ENCODE peak calls at places on chromosomes 4 and X, in ten cellular contexts. One of them, this sample, is unnamed.
A peak's percentile ranks its signal among the peaks of the same experiment; 100 is the strongest.

GRCh38 chrX:83535417-83536244 is 27.5 kb downstream of the POU3F4 start:
- DNase-seq in MCF 10A: peak; percentile 52
- DNase-seq in H1: no peak
- DNase-seq in IMR-90: no peak
- DNase-seq in AG09319: no peak
- DNase-seq in epithelial cell of esophagus: peak; percentile 0
- DNase-seq in colonic mucosa: no peak
- DNase-seq in progenitor cell of endocrine pancreas: no peak
- DNase-seq in LNCaP clone FGC: no peak
- DNase-seq in ovary: no peak
- DNase-seq in this sample: no peak

GRCh38 chrX:115467961-115468360 is 93.0 kb upstream of the PLS3 start:
- DNase-seq in MCF 10A: no peak
- DNase-seq in epithelial cell of esophagus: no peak
- DNase-seq in ovary: no peak
- DNase-seq in colonic mucosa: no peak
- DNase-seq in AG09319: no peak
- DNase-seq in progenitor cell of endocrine pancreas: no peak
- DNase-seq in IMR-90: no peak
- DNase-seq in LNCaP clone FGC: no peak
- DNase-seq in H1: no peak
- DNase-seq in this sample: no peak

GRCh38 chr4:3421470-3421869 is 20.3 kb upstream of the HGFAC start:
- DNase-seq in colonic mucosa: no peak
- DNase-seq in LNCaP clone FGC: no peak
- DNase-seq in MCF 10A: no peak
- DNase-seq in progenitor cell of endocrine pancreas: no peak
- DNase-seq in epithelial cell of esophagus: no peak
- DNase-seq in IMR-90: no peak
- DNase-seq in H1: no peak
- DNase-seq in AG09319: no peak
- DNase-seq in ovary: no peak
- DNase-seq in this sample: no peak

GRCh38 chrX:35150642-35151239 is 208.1 kb downstream of the FAM47B start:
- DNase-seq in IMR-90: no peak
- DNase-seq in AG09319: no peak
- DNase-seq in colonic mucosa: no peak
- DNase-seq in H1: no peak
- DNase-seq in MCF 10A: no peak
- DNase-seq in LNCaP clone FGC: no peak
- DNase-seq in ovary: no peak
- DNase-seq in epithelial cell of esophagus: no peak
- DNase-seq in progenitor cell of endocrine pancreas: no peak
- DNase-seq in this sample: no peak

GRCh38 chr4:128385683-128386304 is 98.2 kb upstream of the PGRMC2 start:
- DNase-seq in IMR-90: peak; percentile 80
- DNase-seq in LNCaP clone FGC: no peak
- DNase-seq in colonic mucosa: no peak
- DNase-seq in ovary: no peak
- DNase-seq in progenitor cell of endocrine pancreas: no peak
- DNase-seq in H1: no peak
- DNase-seq in MCF 10A: peak; percentile 91
- DNase-seq in AG09319: no peak
- DNase-seq in epithelial cell of esophagus: peak; percentile 94
- DNase-seq in this sample: no peak

GRCh38 chr4:108037884-108038283 is 48.2 kb downstream of the HADH start:
- DNase-seq in epithelial cell of esophagus: peak; percentile 13
- DNase-seq in IMR-90: no peak
- DNase-seq in ovary: no peak
- DNase-seq in colonic mucosa: no peak
- DNase-seq in progenitor cell of endocrine pancreas: no peak
- DNase-seq in MCF 10A: no peak
- DNase-seq in AG09319: no peak
- DNase-seq in LNCaP clone FGC: no peak
- DNase-seq in H1: no peak
- DNase-seq in this sample: no peak

GRCh38 chr4:76977731-76978350 is 28.3 kb downstream of the SEPTIN11 start:
- DNase-seq in H1: no peak
- DNase-seq in colonic mucosa: no peak
- DNase-seq in MCF 10A: no peak
- DNase-seq in progenitor cell of endocrine pancreas: no peak
- DNase-seq in ovary: no peak
- DNase-seq in IMR-90: peak; percentile 87
- DNase-seq in LNCaP clone FGC: no peak
- DNase-seq in epithelial cell of esophagus: peak; percentile 61
- DNase-seq in AG09319: no peak
- DNase-seq in this sample: no peak

GRCh38 chrX:9604908-9605306 is 140.0 kb downstream of the TBL1X start:
- DNase-seq in AG09319: no peak
- DNase-seq in H1: no peak
- DNase-seq in LNCaP clone FGC: no peak
- DNase-seq in colonic mucosa: no peak
- DNase-seq in ovary: no peak
- DNase-seq in MCF 10A: no peak
- DNase-seq in IMR-90: no peak
- DNase-seq in progenitor cell of endocrine pancreas: no peak
- DNase-seq in epithelial cell of esophagus: no peak
- DNase-seq in this sample: no peak

GRCh38 chr4:139913398-139913990 is 240.5 kb downstream of the MAML3 start:
- DNase-seq in AG09319: no peak
- DNase-seq in epithelial cell of esophagus: no peak
- DNase-seq in ovary: peak; percentile 51
- DNase-seq in LNCaP clone FGC: peak; percentile 67
- DNase-seq in progenitor cell of endocrine pancreas: no peak
- DNase-seq in MCF 10A: no peak
- DNase-seq in colonic mucosa: peak; percentile 37
- DNase-seq in IMR-90: peak; percentile 51
- DNase-seq in H1: no peak
- DNase-seq in this sample: no peak

GRCh38 chrX:108811891-108812290 is 75.5 kb upstream of the IRS4 start:
- DNase-seq in IMR-90: no peak
- DNase-seq in ovary: no peak
- DNase-seq in progenitor cell of endocrine pancreas: no peak
- DNase-seq in LNCaP clone FGC: no peak
- DNase-seq in H1: no peak
- DNase-seq in MCF 10A: no peak
- DNase-seq in colonic mucosa: no peak
- DNase-seq in AG09319: no peak
- DNase-seq in epithelial cell of esophagus: no peak
- DNase-seq in this sample: no peak

GRCh38 chrX:103376979-103377324 is 614 bp downstream of the BEX3 start:
- DNase-seq in ovary: peak; percentile 44
- DNase-seq in colonic mucosa: peak; percentile 21
- DNase-seq in IMR-90: peak; percentile 27
- DNase-seq in AG09319: no peak
- DNase-seq in MCF 10A: no peak
- DNase-seq in epithelial cell of esophagus: no peak
- DNase-seq in LNCaP clone FGC: no peak
- DNase-seq in progenitor cell of endocrine pancreas: peak; percentile 23
- DNase-seq in H1: no peak
- DNase-seq in this sample: no peak

DNA sequence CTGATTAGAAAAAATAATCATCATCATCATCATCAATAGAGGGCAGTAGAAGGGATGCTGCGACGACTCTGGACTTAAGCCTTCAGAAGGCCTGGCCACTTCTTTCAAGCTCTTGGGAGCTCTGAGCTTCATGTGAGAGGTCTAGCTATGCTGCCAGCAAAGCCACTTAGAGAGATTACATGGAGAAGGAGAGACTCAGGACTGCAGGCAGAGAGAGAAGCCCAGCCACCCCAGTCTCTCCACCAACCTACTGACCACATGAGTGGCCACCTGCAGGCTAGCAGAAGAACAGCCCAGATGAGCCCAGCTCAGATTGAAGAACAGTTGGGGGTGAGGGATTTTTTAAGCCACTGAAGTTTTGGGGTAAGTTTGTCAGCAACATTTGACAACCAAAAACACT is 17.1 kb upstream of the TMEM150C start:
- DNase-seq in colonic mucosa: no peak
- DNase-seq in IMR-90: no peak
- DNase-seq in MCF 10A: no peak
- DNase-seq in LNCaP clone FGC: no peak
- DNase-seq in ovary: no peak
- DNase-seq in H1: no peak
- DNase-seq in AG09319: no peak
- DNase-seq in progenitor cell of endocrine pancreas: no peak
- DNase-seq in epithelial cell of esophagus: no peak
- DNase-seq in this sample: no peak
- TF ChIP-seq CTCF in colonic mucosa: no peak
- TF ChIP-seq CTCF in IMR-90: no peak
- TF ChIP-seq CTCF in MCF 10A: peak; percentile 7
- TF ChIP-seq CTCF in LNCaP clone FGC: no peak
- TF ChIP-seq CTCF in ovary: no peak
- TF ChIP-seq CTCF in H1: peak; percentile 39
- TF ChIP-seq CTCF in AG09319: peak; percentile 3
- TF ChIP-seq CTCF in progenitor cell of endocrine pancreas: peak; percentile 14
- TF ChIP-seq CTCF in epithelial cell of esophagus: no peak
- TF ChIP-seq CTCF in this sample: no peak

GRCh38 chr4:73705056-73705432 is 35.3 kb upstream of the CXCL8 start:
- DNase-seq in epithelial cell of esophagus: peak; percentile 75
- DNase-seq in progenitor cell of endocrine pancreas: no peak
- DNase-seq in colonic mucosa: no peak
- DNase-seq in MCF 10A: peak; percentile 62
- DNase-seq in LNCaP clone FGC: no peak
- DNase-seq in H1: no peak
- DNase-seq in AG09319: no peak
- DNase-seq in IMR-90: peak; percentile 81
- DNase-seq in ovary: no peak
- DNase-seq in this sample: no peak

GRCh38 chr4:73703320-73703719 is 37.0 kb upstream of the CXCL8 start:
- DNase-seq in ovary: no peak
- DNase-seq in H1: no peak
- DNase-seq in IMR-90: no peak
- DNase-seq in LNCaP clone FGC: no peak
- DNase-seq in colonic mucosa: no peak
- DNase-seq in MCF 10A: no peak
- DNase-seq in progenitor cell of endocrine pancreas: no peak
- DNase-seq in epithelial cell of esophagus: no peak
- DNase-seq in AG09319: no peak
- DNase-seq in this sample: no peak

GRCh38 chr4:73704314-73705055 is 35.9 kb upstream of the CXCL8 start:
- DNase-seq in ovary: peak; percentile 46
- DNase-seq in AG09319: peak; percentile 98
- DNase-seq in colonic mucosa: peak; percentile 46
- DNase-seq in IMR-90: peak; percentile 100
- DNase-seq in H1: no peak
- DNase-seq in MCF 10A: peak; percentile 99
- DNase-seq in epithelial cell of esophagus: peak; percentile 99
- DNase-seq in LNCaP clone FGC: peak; percentile 59
- DNase-seq in progenitor cell of endocrine pancreas: no peak
- DNase-seq in this sample: no peak

GRCh38 chr4:73701116-73701515 is 39.3 kb upstream of the CXCL8 start:
- DNase-seq in colonic mucosa: no peak
- DNase-seq in ovary: no peak
- DNase-seq in progenitor cell of endocrine pancreas: no peak
- DNase-seq in MCF 10A: no peak
- DNase-seq in AG09319: no peak
- DNase-seq in H1: no peak
- DNase-seq in LNCaP clone FGC: no peak
- DNase-seq in IMR-90: peak; percentile 32
- DNase-seq in epithelial cell of esophagus: peak; percentile 68
- DNase-seq in this sample: no peak

DNA sequence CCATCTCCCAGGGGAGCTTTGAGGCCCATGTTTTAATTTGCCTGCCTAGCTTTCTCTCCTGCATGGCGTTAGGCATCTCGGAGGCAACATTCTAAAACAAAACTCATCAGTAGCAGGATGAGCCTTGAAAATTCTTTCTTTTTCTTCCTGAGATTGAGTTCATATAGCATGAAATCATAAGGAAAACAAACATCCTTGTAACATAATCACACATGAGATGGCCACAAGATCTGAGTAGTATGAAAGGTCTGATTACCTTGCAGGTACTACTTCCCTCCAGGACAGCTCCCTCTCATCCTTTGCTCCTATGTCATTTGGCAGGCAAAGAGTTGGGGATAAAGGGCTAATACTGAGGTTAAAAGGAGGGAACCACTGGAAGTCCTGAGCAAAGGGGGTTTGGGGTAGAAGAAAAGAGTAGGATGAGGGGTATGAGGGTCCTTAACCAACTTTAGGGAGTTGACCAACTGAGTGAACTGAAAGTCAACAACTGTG is 37.5 kb upstream of the CXCL8 start:
- DNase-seq in IMR-90: peak; percentile 49
- DNase-seq in H1: no peak
- DNase-seq in MCF 10A: no peak
- DNase-seq in epithelial cell of esophagus: peak; percentile 39
- DNase-seq in progenitor cell of endocrine pancreas: no peak
- DNase-seq in colonic mucosa: no peak
- DNase-seq in AG09319: no peak
- DNase-seq in ovary: no peak
- DNase-seq in LNCaP clone FGC: no peak
- DNase-seq in this sample: no peak
- TF ChIP-seq CTCF in IMR-90: no peak
- TF ChIP-seq CTCF in H1: no peak
- TF ChIP-seq CTCF in MCF 10A: no peak
- TF ChIP-seq CTCF in epithelial cell of esophagus: no peak
- TF ChIP-seq CTCF in progenitor cell of endocrine pancreas: no peak
- TF ChIP-seq CTCF in colonic mucosa: no peak
- TF ChIP-seq CTCF in AG09319: no peak
- TF ChIP-seq CTCF in ovary: no peak
- TF ChIP-seq CTCF in LNCaP clone FGC: no peak
- TF ChIP-seq CTCF in this sample: no peak

DNA sequence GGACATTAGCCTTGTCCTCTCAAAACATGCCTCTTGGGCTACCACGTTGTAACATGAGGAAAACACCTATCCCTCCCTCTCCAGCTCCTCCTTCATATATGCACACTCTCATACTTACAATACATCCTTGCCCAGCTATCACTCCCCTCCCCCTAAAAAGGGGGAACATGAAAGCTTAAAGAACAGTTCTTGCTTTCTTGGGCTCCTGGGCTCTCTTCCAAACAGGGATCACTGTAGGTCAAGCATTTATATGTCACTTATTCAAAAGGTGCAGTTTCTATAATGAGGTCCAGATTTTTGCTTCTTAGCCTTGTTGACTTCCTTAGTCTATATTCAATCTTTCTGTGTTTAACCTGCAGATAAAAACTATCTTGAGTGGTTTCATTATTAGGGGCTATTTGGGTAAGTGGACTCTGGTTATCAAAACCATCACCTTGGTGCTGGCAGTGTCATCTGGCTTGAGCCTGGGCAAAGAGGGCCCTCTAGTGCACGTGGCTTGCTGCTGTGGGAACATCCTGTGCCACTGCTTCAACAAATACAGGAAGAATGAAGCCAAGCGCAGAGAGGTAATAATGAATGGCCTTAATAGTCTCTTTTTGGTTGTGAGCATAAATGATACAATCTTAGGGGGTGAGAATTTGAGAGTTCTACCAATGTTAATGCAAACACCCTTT is 119.4 kb downstream of the AKAP4 start:
- DNase-seq in H1: peak; percentile 43
- DNase-seq in colonic mucosa: peak; percentile 36
- DNase-seq in ovary: peak; percentile 24
- DNase-seq in MCF 10A: peak; percentile 23
- DNase-seq in LNCaP clone FGC: no peak
- DNase-seq in AG09319: no peak
- DNase-seq in epithelial cell of esophagus: peak; percentile 33
- DNase-seq in progenitor cell of endocrine pancreas: no peak
- DNase-seq in IMR-90: peak; percentile 13
- DNase-seq in this sample: no peak
- TF ChIP-seq CTCF in H1: peak; percentile 66
- TF ChIP-seq CTCF in colonic mucosa: peak; percentile 32
- TF ChIP-seq CTCF in ovary: no peak
- TF ChIP-seq CTCF in MCF 10A: peak; percentile 8
- TF ChIP-seq CTCF in LNCaP clone FGC: peak; percentile 86
- TF ChIP-seq CTCF in AG09319: peak; percentile 38
- TF ChIP-seq CTCF in epithelial cell of esophagus: peak; percentile 54
- TF ChIP-seq CTCF in progenitor cell of endocrine pancreas: peak; percentile 37
- TF ChIP-seq CTCF in IMR-90: peak; percentile 38
- TF ChIP-seq CTCF in this sample: peak; percentile 38

GRCh38 chr4:168811207-168811606 is 198.8 kb downstream of the CBR4 start:
- DNase-seq in ovary: no peak
- DNase-seq in H1: no peak
- DNase-seq in AG09319: no peak
- DNase-seq in epithelial cell of esophagus: peak; percentile 78
- DNase-seq in MCF 10A: no peak
- DNase-seq in LNCaP clone FGC: no peak
- DNase-seq in colonic mucosa: no peak
- DNase-seq in progenitor cell of endocrine pancreas: no peak
- DNase-seq in IMR-90: no peak
- DNase-seq in this sample: no peak
- TF ChIP-seq CTCF in ovary: no peak
- TF ChIP-seq CTCF in H1: no peak
- TF ChIP-seq CTCF in AG09319: no peak
- TF ChIP-seq CTCF in epithelial cell of esophagus: no peak
- TF ChIP-seq CTCF in MCF 10A: no peak
- TF ChIP-seq CTCF in LNCaP clone FGC: no peak
- TF ChIP-seq CTCF in colonic mucosa: no peak
- TF ChIP-seq CTCF in progenitor cell of endocrine pancreas: no peak
- TF ChIP-seq CTCF in IMR-90: no peak
- TF ChIP-seq CTCF in this sample: no peak